ENCODE peak calls at places on chromosome 16, in nine cellular contexts. One of them, this sample, is unnamed.

GRCh38 chr16:86529160-86529559 is 18.8 kb downstream of the FOXF1 start:
- DNase-seq in natural killer cell: no peak
- DNase-seq in choroid plexus epithelial cell: no peak
- DNase-seq in left ventricle myocardium superior: peak
- DNase-seq in GM13976: no peak
- DNase-seq in stomach: no peak
- DNase-seq in DMS53: no peak
- DNase-seq in Peyer's patch: no peak
- DNase-seq in NCI-H1092: no peak
- DNase-seq in this sample: no peak

GRCh38 chr16:11412965-11413887 is 68.0 kb downstream of the RMI2 start:
- DNase-seq in natural killer cell: no peak
- DNase-seq in choroid plexus epithelial cell: no peak
- DNase-seq in left ventricle myocardium superior: no peak
- DNase-seq in Peyer's patch: no peak
- DNase-seq in NCI-H1092: no peak
- DNase-seq in DMS53: no peak
- DNase-seq in GM13976: no peak
- DNase-seq in stomach: no peak
- DNase-seq in this sample: no peak

GRCh38 chr16:81875461-81875860 is 96.4 kb downstream of the PLCG2 start:
- DNase-seq in natural killer cell: no peak
- DNase-seq in NCI-H1092: no peak
- DNase-seq in GM13976: no peak
- DNase-seq in choroid plexus epithelial cell: no peak
- DNase-seq in DMS53: no peak
- DNase-seq in left ventricle myocardium superior: no peak
- DNase-seq in stomach: no peak
- DNase-seq in Peyer's patch: no peak
- DNase-seq in this sample: no peak

GRCh38 chr16:4075534-4075933 is 40.7 kb downstream of the ADCY9 start:
- DNase-seq in choroid plexus epithelial cell: no peak
- DNase-seq in left ventricle myocardium superior: no peak
- DNase-seq in GM13976: no peak
- DNase-seq in NCI-H1092: no peak
- DNase-seq in Peyer's patch: no peak
- DNase-seq in natural killer cell: no peak
- DNase-seq in DMS53: no peak
- DNase-seq in stomach: no peak
- DNase-seq in this sample: no peak

GRCh38 chr16:82801361-82801760 is 174.6 kb downstream of the CDH13 start:
- DNase-seq in left ventricle myocardium superior: no peak
- DNase-seq in NCI-H1092: no peak
- DNase-seq in natural killer cell: no peak
- DNase-seq in stomach: no peak
- DNase-seq in DMS53: no peak
- DNase-seq in GM13976: no peak
- DNase-seq in Peyer's patch: no peak
- DNase-seq in choroid plexus epithelial cell: peak
- DNase-seq in this sample: no peak

GRCh38 chr16:16782153-16782552 is 403.2 kb downstream of the NPIPA7 start:
- DNase-seq in left ventricle myocardium superior: no peak
- DNase-seq in stomach: no peak
- DNase-seq in DMS53: no peak
- DNase-seq in NCI-H1092: no peak
- DNase-seq in natural killer cell: no peak
- DNase-seq in choroid plexus epithelial cell: no peak
- DNase-seq in Peyer's patch: no peak
- DNase-seq in GM13976: no peak
- DNase-seq in this sample: no peak

GRCh38 chr16:69095179-69095578 is 10.3 kb upstream of the HAS3 start:
- DNase-seq in left ventricle myocardium superior: no peak
- DNase-seq in natural killer cell: no peak
- DNase-seq in NCI-H1092: peak
- DNase-seq in GM13976: no peak
- DNase-seq in stomach: no peak
- DNase-seq in DMS53: no peak
- DNase-seq in Peyer's patch: no peak
- DNase-seq in choroid plexus epithelial cell: no peak
- DNase-seq in this sample: no peak

GRCh38 chr16:3471518-3472176 is 23.6 kb downstream of the C16orf90 start:
- DNase-seq in stomach: no peak
- DNase-seq in GM13976: no peak
- DNase-seq in natural killer cell: no peak
- DNase-seq in DMS53: no peak
- DNase-seq in left ventricle myocardium superior: no peak
- DNase-seq in choroid plexus epithelial cell: no peak
- DNase-seq in NCI-H1092: no peak
- DNase-seq in Peyer's patch: no peak
- DNase-seq in this sample: no peak

GRCh38 chr16:47888142-47888541 is 267.7 kb downstream of the ABCC12 start:
- DNase-seq in DMS53: no peak
- DNase-seq in Peyer's patch: no peak
- DNase-seq in stomach: no peak
- DNase-seq in GM13976: no peak
- DNase-seq in left ventricle myocardium superior: no peak
- DNase-seq in NCI-H1092: no peak
- DNase-seq in choroid plexus epithelial cell: peak
- DNase-seq in natural killer cell: no peak
- DNase-seq in this sample: no peak

GRCh38 chr16:138049-138417 is 440 bp downstream of the NPRL3 start:
- DNase-seq in Peyer's patch: no peak
- DNase-seq in choroid plexus epithelial cell: peak
- DNase-seq in left ventricle myocardium superior: peak
- DNase-seq in stomach: no peak
- DNase-seq in DMS53: peak
- DNase-seq in NCI-H1092: no peak
- DNase-seq in natural killer cell: peak
- DNase-seq in GM13976: peak
- DNase-seq in this sample: no peak

GRCh38 chr16:79301036-79301435 is 299.5 kb downstream of the MAF start:
- DNase-seq in natural killer cell: no peak
- DNase-seq in choroid plexus epithelial cell: no peak
- DNase-seq in NCI-H1092: no peak
- DNase-seq in left ventricle myocardium superior: no peak
- DNase-seq in GM13976: no peak
- DNase-seq in Peyer's patch: no peak
- DNase-seq in DMS53: no peak
- DNase-seq in stomach: no peak
- DNase-seq in this sample: no peak

GRCh38 chr16:69037373-69038160 is 67.9 kb upstream of the HAS3 start:
- DNase-seq in NCI-H1092: no peak
- DNase-seq in choroid plexus epithelial cell: no peak
- DNase-seq in natural killer cell: no peak
- DNase-seq in left ventricle myocardium superior: no peak
- DNase-seq in GM13976: no peak
- DNase-seq in DMS53: no peak
- DNase-seq in Peyer's patch: no peak
- DNase-seq in stomach: peak
- DNase-seq in this sample: no peak

GRCh38 chr16:87207509-87207908 is 109.7 kb downstream of the C16orf95 start:
- DNase-seq in left ventricle myocardium superior: no peak
- DNase-seq in choroid plexus epithelial cell: peak
- DNase-seq in natural killer cell: no peak
- DNase-seq in stomach: no peak
- DNase-seq in GM13976: no peak
- DNase-seq in DMS53: no peak
- DNase-seq in NCI-H1092: no peak
- DNase-seq in Peyer's patch: no peak
- DNase-seq in this sample: no peak

GRCh38 chr16:50692999-50693781 is at the start of gene NOD2:
- DNase-seq in NCI-H1092: no peak
- DNase-seq in choroid plexus epithelial cell: no peak
- DNase-seq in natural killer cell: no peak
- DNase-seq in DMS53: peak
- DNase-seq in stomach: peak
- DNase-seq in left ventricle myocardium superior: peak
- DNase-seq in GM13976: peak
- DNase-seq in Peyer's patch: no peak
- DNase-seq in this sample: no peak